ENCODE peak calls at places on chromosome 6, in four cellular contexts. V is GM12878, W is HepG2, I is A549. A is an unnamed sample.

GRCh38 chr6:157556671-157557430 is 175.9 kb downstream of the ZDHHC14 start:
- DNase-seq in V (no peak), W (no peak), I (no peak), A (no peak)

GRCh38 chr6:27651371-27651732 is 178.4 kb upstream of the ZNF184 start:
- DNase-seq in V (no peak), W (no peak), I (no peak), A (peak)

GRCh38 chr6:145247677-145248419 is 487.5 kb downstream of the EPM2A start:
- DNase-seq in V (no peak), W (no peak), I (peak), A (no peak)

GRCh38 chr6:140047321-140047720 is 672.9 kb upstream of the CITED2 start:
- DNase-seq in V (no peak), W (no peak), I (no peak), A (no peak)

GRCh38 chr6:139647001-139647400 is 272.6 kb upstream of the CITED2 start:
- DNase-seq in V (no peak), W (no peak), I (no peak), A (no peak)

GRCh38 chr6:160036790-160037206 is 67.9 kb downstream of the IGF2R start:
- DNase-seq in V (no peak), W (no peak), I (no peak), A (no peak)

GRCh38 chr6:44253307-44254101 is 3.8 kb downstream of the SLC35B2 start:
- DNase-seq in V (no peak), W (peak), I (no peak), A (no peak)

GRCh38 chr6:33771342-33772113 is 17.4 kb downstream of the LEMD2 start:
- DNase-seq in V (no peak), W (no peak), I (peak), A (peak)

GRCh38 chr6:81075974-81076373 is 676.5 kb downstream of the TENT5A start:
- DNase-seq in V (no peak), W (peak), I (no peak), A (no peak)

GRCh38 chr6:1756472-1757129 is 146.9 kb downstream of the FOXC1 start:
- DNase-seq in V (no peak), W (no peak), I (no peak), A (no peak)

GRCh38 chr6:148037496-148037895 is 305.1 kb upstream of the SASH1 start:
- DNase-seq in V (no peak), W (no peak), I (no peak), A (no peak)

GRCh38 chr6:129096651-129097290 is 213.8 kb downstream of the LAMA2 start:
- DNase-seq in V (no peak), W (no peak), I (no peak), A (no peak)

GRCh38 chr6:79630883-79631799 is at the start of gene SH3BGRL2:
- DNase-seq in V (no peak), W (peak), I (peak), A (peak)
- TF ChIP-seq POLR2AphosphoS2 in V (no peak), W (no peak), I (no peak), A (no peak)

GRCh38 chr6:13729891-13730290 is 18.3 kb upstream of the RANBP9 start:
- DNase-seq in V (no peak), W (no peak), I (no peak), A (no peak)

GRCh38 chr6:13730704-13731103 is 19.1 kb upstream of the RANBP9 start:
- DNase-seq in V (no peak), W (no peak), I (no peak), A (no peak)

DNA sequence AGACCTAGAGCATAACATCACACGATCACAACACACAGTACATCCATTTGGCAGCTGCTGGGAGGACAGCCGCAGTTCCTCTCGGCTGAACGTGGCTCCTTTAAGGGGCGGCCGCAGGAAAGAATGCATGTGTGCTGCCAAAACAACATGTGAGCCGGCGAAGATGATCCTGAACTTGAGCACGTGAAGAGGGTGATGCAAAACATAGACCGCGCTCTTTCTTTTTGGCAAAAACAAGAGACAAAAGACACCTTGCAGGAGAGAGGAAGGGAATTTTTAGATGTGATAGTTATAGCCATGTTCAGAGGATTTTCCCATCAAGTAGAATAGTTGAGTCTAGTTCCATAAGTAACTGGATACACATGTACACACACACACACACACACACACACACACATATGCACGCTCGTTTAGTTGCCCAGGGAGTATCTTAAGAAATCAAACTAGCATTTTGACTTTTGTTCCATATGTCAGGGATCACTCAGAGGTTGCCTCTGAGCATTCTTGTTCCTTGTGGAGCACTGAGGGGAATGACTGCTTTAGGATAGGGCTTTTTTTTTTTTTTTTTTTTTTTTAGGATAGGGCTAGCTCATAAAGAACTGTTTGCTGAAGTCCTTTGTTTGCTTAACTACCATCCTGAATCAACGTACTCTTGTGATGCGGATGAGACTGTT is 21.7 kb upstream of the RANBP9 start:
- DNase-seq in V (no peak), W (peak), I (no peak), A (peak)
- TF ChIP-seq POLR2AphosphoS2 in V (no peak), W (no peak), I (no peak), A (no peak)

GRCh38 chr6:26086214-26086613 is 1.0 kb upstream of the HFE start:
- DNase-seq in V (no peak), W (no peak), I (no peak), A (no peak)

GRCh38 chr6:26092443-26092842 is 5.2 kb downstream of the HFE start:
- DNase-seq in V (no peak), W (no peak), I (no peak), A (no peak)

GRCh38 chr6:26089272-26089671 is 2.0 kb downstream of the HFE start:
- DNase-seq in V (no peak), W (no peak), I (no peak), A (no peak)

GRCh38 chr6:26088344-26088743 is 1.1 kb downstream of the HFE start:
- DNase-seq in V (no peak), W (no peak), I (no peak), A (no peak)

DNA sequence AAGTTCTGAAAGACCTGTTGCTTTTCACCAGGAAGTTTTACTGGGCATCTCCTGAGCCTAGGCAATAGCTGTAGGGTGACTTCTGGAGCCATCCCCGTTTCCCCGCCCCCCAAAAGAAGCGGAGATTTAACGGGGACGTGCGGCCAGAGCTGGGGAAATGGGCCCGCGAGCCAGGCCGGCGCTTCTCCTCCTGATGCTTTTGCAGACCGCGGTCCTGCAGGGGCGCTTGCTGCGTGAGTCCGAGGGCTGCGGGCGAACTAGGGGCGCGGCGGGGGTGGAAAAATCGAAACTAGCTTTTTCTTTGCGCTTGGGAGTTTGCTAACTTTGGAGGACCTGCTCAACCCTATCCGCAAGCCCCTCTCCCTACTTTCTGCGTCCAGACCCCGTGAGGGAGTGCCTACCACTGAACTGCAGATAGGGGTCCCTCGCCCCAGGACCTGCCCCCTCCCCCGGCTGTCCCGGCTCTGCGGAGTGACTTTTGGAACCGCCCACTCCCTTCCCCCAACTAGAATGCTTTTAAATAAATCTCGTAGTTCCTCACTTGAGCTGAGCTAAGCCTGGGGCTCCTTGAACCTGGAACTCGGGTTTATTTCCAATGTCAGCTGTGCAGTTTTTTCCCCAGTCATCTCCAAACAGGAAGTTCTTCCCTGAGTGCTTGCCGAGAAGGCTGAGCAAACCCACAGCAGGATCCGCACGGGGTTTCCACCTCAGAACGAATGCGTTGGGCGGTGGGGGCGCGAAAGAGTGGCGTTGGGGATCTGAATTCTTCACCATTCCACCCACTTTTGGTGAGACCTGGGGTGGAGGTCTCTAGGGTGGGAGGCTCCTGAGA is at the start of gene HFE:
- DNase-seq in V (no peak), W (peak), I (peak), A (peak)
- TF ChIP-seq POLR2AphosphoS2 in V (no peak), W (no peak), I (no peak), A (no peak)

GRCh38 chr6:135935951-135936601 is 84.6 kb downstream of the PDE7B start:
- DNase-seq in V (no peak), W (no peak), I (peak), A (no peak)
- TF ChIP-seq POLR2AphosphoS2 in V (no peak), W (no peak), I (no peak), A (no peak)

A was measured in K562.